ENCODE peak calls at places on chromosomes 4 and X, in nine cellular contexts. One of them, this sample, is unnamed.

GRCh38 chr4:77154074-77154473 is 2.9 kb upstream of the CCNG2 start:
- DNase-seq in neural progenitor cell: no peak
- DNase-seq in GM12878: no peak
- DNase-seq in foreskin keratinocyte: no peak
- DNase-seq in nephron progenitor cell: no peak
- DNase-seq in PC-3: no peak
- DNase-seq in SK-N-SH: no peak
- DNase-seq in upper lobe of right lung: no peak
- DNase-seq in Calu3: no peak
- DNase-seq in this sample: no peak

GRCh38 chrX:10617964-10618342 is 2.4 kb downstream of the MID1 start:
- DNase-seq in neural progenitor cell: no peak
- DNase-seq in GM12878: no peak
- DNase-seq in foreskin keratinocyte: peak; percentile 66
- DNase-seq in nephron progenitor cell: peak; percentile 18
- DNase-seq in PC-3: peak; percentile 93
- DNase-seq in SK-N-SH: peak; percentile 11
- DNase-seq in upper lobe of right lung: no peak
- DNase-seq in Calu3: peak; percentile 31
- DNase-seq in this sample: no peak

GRCh38 chrX:150854856-150855255 is 43.6 kb downstream of the CD99L2 start:
- DNase-seq in neural progenitor cell: no peak
- DNase-seq in GM12878: no peak
- DNase-seq in foreskin keratinocyte: peak; percentile 52
- DNase-seq in nephron progenitor cell: no peak
- DNase-seq in PC-3: no peak
- DNase-seq in SK-N-SH: no peak
- DNase-seq in upper lobe of right lung: no peak
- DNase-seq in Calu3: no peak
- DNase-seq in this sample: no peak

GRCh38 chr4:159210975-159211374 is 108.1 kb downstream of the RAPGEF2 start:
- DNase-seq in neural progenitor cell: peak; percentile 5
- DNase-seq in GM12878: no peak
- DNase-seq in foreskin keratinocyte: no peak
- DNase-seq in nephron progenitor cell: no peak
- DNase-seq in PC-3: no peak
- DNase-seq in SK-N-SH: no peak
- DNase-seq in upper lobe of right lung: no peak
- DNase-seq in Calu3: no peak
- DNase-seq in this sample: no peak

GRCh38 chr4:147760695-147761094 is 28.8 kb downstream of the ARHGAP10 start:
- DNase-seq in neural progenitor cell: no peak
- DNase-seq in GM12878: no peak
- DNase-seq in foreskin keratinocyte: no peak
- DNase-seq in nephron progenitor cell: no peak
- DNase-seq in PC-3: no peak
- DNase-seq in SK-N-SH: peak; percentile 46
- DNase-seq in upper lobe of right lung: no peak
- DNase-seq in Calu3: peak; percentile 11
- DNase-seq in this sample: no peak

GRCh38 chr4:55397521-55398321 is 2.0 kb downstream of the TMEM165 start:
- DNase-seq in neural progenitor cell: peak; percentile 21
- DNase-seq in GM12878: no peak
- DNase-seq in foreskin keratinocyte: peak; percentile 57
- DNase-seq in nephron progenitor cell: peak; percentile 33
- DNase-seq in PC-3: peak; percentile 37
- DNase-seq in SK-N-SH: no peak
- DNase-seq in upper lobe of right lung: no peak
- DNase-seq in Calu3: no peak
- DNase-seq in this sample: no peak

GRCh38 chr4:99885063-99885664 is 9.1 kb downstream of the LAMTOR3 start:
- DNase-seq in neural progenitor cell: peak; percentile 55
- DNase-seq in GM12878: no peak
- DNase-seq in foreskin keratinocyte: no peak
- DNase-seq in nephron progenitor cell: no peak
- DNase-seq in PC-3: peak; percentile 54
- DNase-seq in SK-N-SH: peak; percentile 23
- DNase-seq in upper lobe of right lung: no peak
- DNase-seq in Calu3: peak; percentile 11
- DNase-seq in this sample: peak; percentile 17

GRCh38 chr4:7987148-7987989 is 47.7 kb upstream of the AFAP1 start:
- DNase-seq in neural progenitor cell: peak; percentile 80
- DNase-seq in GM12878: peak; percentile 23
- DNase-seq in foreskin keratinocyte: peak; percentile 56
- DNase-seq in nephron progenitor cell: peak; percentile 80
- DNase-seq in PC-3: peak; percentile 86
- DNase-seq in SK-N-SH: peak; percentile 86
- DNase-seq in upper lobe of right lung: peak; percentile 79
- DNase-seq in Calu3: peak; percentile 76
- DNase-seq in this sample: peak; percentile 82

GRCh38 chr4:17544205-17544604 is 29.2 kb downstream of the CLRN2 start:
- DNase-seq in neural progenitor cell: no peak
- DNase-seq in GM12878: no peak
- DNase-seq in foreskin keratinocyte: no peak
- DNase-seq in nephron progenitor cell: no peak
- DNase-seq in PC-3: peak; percentile 42
- DNase-seq in SK-N-SH: no peak
- DNase-seq in upper lobe of right lung: no peak
- DNase-seq in Calu3: peak; percentile 35
- DNase-seq in this sample: no peak

GRCh38 chrX:107673933-107674479 is 45.7 kb downstream of the PRPS1 start:
- DNase-seq in neural progenitor cell: peak; percentile 33
- DNase-seq in GM12878: peak; percentile 79
- DNase-seq in foreskin keratinocyte: peak; percentile 42
- DNase-seq in nephron progenitor cell: peak; percentile 22
- DNase-seq in PC-3: no peak
- DNase-seq in SK-N-SH: no peak
- DNase-seq in upper lobe of right lung: peak; percentile 91
- DNase-seq in Calu3: peak; percentile 68
- DNase-seq in this sample: no peak

GRCh38 chrX:69162466-69162865 is 2.8 kb downstream of the PJA1 start:
- DNase-seq in neural progenitor cell: no peak
- DNase-seq in GM12878: no peak
- DNase-seq in foreskin keratinocyte: no peak
- DNase-seq in nephron progenitor cell: no peak
- DNase-seq in PC-3: no peak
- DNase-seq in SK-N-SH: no peak
- DNase-seq in upper lobe of right lung: no peak
- DNase-seq in Calu3: no peak
- DNase-seq in this sample: no peak

GRCh38 chrX:2719774-2720447 is 28.8 kb downstream of the CD99 start:
- DNase-seq in neural progenitor cell: no peak
- DNase-seq in GM12878: no peak
- DNase-seq in foreskin keratinocyte: no peak
- DNase-seq in nephron progenitor cell: no peak
- DNase-seq in PC-3: no peak
- DNase-seq in SK-N-SH: no peak
- DNase-seq in upper lobe of right lung: no peak
- DNase-seq in Calu3: no peak
- DNase-seq in this sample: no peak

GRCh38 chrX:14927391-14927790 is 54.2 kb downstream of the MOSPD2 start:
- DNase-seq in neural progenitor cell: no peak
- DNase-seq in GM12878: no peak
- DNase-seq in foreskin keratinocyte: no peak
- DNase-seq in nephron progenitor cell: no peak
- DNase-seq in PC-3: peak; percentile 40
- DNase-seq in SK-N-SH: no peak
- DNase-seq in upper lobe of right lung: no peak
- DNase-seq in Calu3: no peak
- DNase-seq in this sample: no peak

GRCh38 chr4:187141101-187141500 is 417.4 kb upstream of the FAT1 start:
- DNase-seq in neural progenitor cell: no peak
- DNase-seq in GM12878: no peak
- DNase-seq in foreskin keratinocyte: no peak
- DNase-seq in nephron progenitor cell: no peak
- DNase-seq in PC-3: peak; percentile 25
- DNase-seq in SK-N-SH: no peak
- DNase-seq in upper lobe of right lung: no peak
- DNase-seq in Calu3: no peak
- DNase-seq in this sample: no peak

GRCh38 chrX:1443496-1444075 is 9.1 kb downstream of the ASMTL start:
- DNase-seq in neural progenitor cell: no peak
- DNase-seq in GM12878: no peak
- DNase-seq in foreskin keratinocyte: no peak
- DNase-seq in nephron progenitor cell: no peak
- DNase-seq in PC-3: no peak
- DNase-seq in SK-N-SH: no peak
- DNase-seq in upper lobe of right lung: peak; percentile 40
- DNase-seq in Calu3: no peak
- DNase-seq in this sample: no peak

GRCh38 chrX:27599928-27600327 is 9.8 kb downstream of the DCAF8L2 start:
- DNase-seq in neural progenitor cell: no peak
- DNase-seq in GM12878: no peak
- DNase-seq in foreskin keratinocyte: peak; percentile 38
- DNase-seq in nephron progenitor cell: no peak
- DNase-seq in PC-3: peak; percentile 73
- DNase-seq in SK-N-SH: no peak
- DNase-seq in upper lobe of right lung: no peak
- DNase-seq in Calu3: no peak
- DNase-seq in this sample: no peak

GRCh38 chr4:103451341-103451740 is 253.2 kb upstream of the CENPE start:
- DNase-seq in neural progenitor cell: no peak
- DNase-seq in GM12878: no peak
- DNase-seq in foreskin keratinocyte: peak; percentile 94
- DNase-seq in nephron progenitor cell: no peak
- DNase-seq in PC-3: peak; percentile 73
- DNase-seq in SK-N-SH: no peak
- DNase-seq in upper lobe of right lung: no peak
- DNase-seq in Calu3: peak; percentile 4
- DNase-seq in this sample: no peak

GRCh38 chr4:140071806-140072205 is 82.2 kb downstream of the MAML3 start:
- DNase-seq in neural progenitor cell: no peak
- DNase-seq in GM12878: peak; percentile 35
- DNase-seq in foreskin keratinocyte: no peak
- DNase-seq in nephron progenitor cell: no peak
- DNase-seq in PC-3: no peak
- DNase-seq in SK-N-SH: no peak
- DNase-seq in upper lobe of right lung: no peak
- DNase-seq in Calu3: peak; percentile 15
- DNase-seq in this sample: no peak

GRCh38 chr4:7196283-7196651 is 3.9 kb downstream of the SORCS2 start:
- DNase-seq in neural progenitor cell: no peak
- DNase-seq in GM12878: no peak
- DNase-seq in foreskin keratinocyte: no peak
- DNase-seq in nephron progenitor cell: no peak
- DNase-seq in PC-3: no peak
- DNase-seq in SK-N-SH: no peak
- DNase-seq in upper lobe of right lung: peak; percentile 40
- DNase-seq in Calu3: no peak
- DNase-seq in this sample: no peak

GRCh38 chrX:153794018-153794896 is at the start of the genes IDH3G and SSR4:
- DNase-seq in neural progenitor cell: peak; percentile 97
- DNase-seq in GM12878: peak; percentile 81
- DNase-seq in foreskin keratinocyte: peak; percentile 85
- DNase-seq in nephron progenitor cell: peak; percentile 90
- DNase-seq in PC-3: peak; percentile 94
- DNase-seq in SK-N-SH: peak; percentile 97
- DNase-seq in upper lobe of right lung: peak; percentile 95
- DNase-seq in Calu3: peak; percentile 94
- DNase-seq in this sample: peak; percentile 90

GRCh38 chr4:80073362-80074008 is 456 bp upstream of the ANTXR2 start:
- DNase-seq in neural progenitor cell: no peak
- DNase-seq in GM12878: peak; percentile 41
- DNase-seq in foreskin keratinocyte: no peak
- DNase-seq in nephron progenitor cell: no peak
- DNase-seq in PC-3: no peak
- DNase-seq in SK-N-SH: no peak
- DNase-seq in upper lobe of right lung: no peak
- DNase-seq in Calu3: no peak
- DNase-seq in this sample: no peak

GRCh38 chr4:29970626-29971025 is 749.5 kb upstream of the PCDH7 start:
- DNase-seq in neural progenitor cell: peak; percentile 43
- DNase-seq in GM12878: no peak
- DNase-seq in foreskin keratinocyte: peak; percentile 42
- DNase-seq in nephron progenitor cell: no peak
- DNase-seq in PC-3: peak; percentile 50
- DNase-seq in SK-N-SH: no peak
- DNase-seq in upper lobe of right lung: no peak
- DNase-seq in Calu3: no peak
- DNase-seq in this sample: peak; percentile 11
- TF ChIP-seq CTCF in neural progenitor cell: peak; percentile 56
- TF ChIP-seq CTCF in GM12878: no peak
- TF ChIP-seq CTCF in foreskin keratinocyte: peak; percentile 57
- TF ChIP-seq CTCF in nephron progenitor cell: no peak
- TF ChIP-seq CTCF in PC-3: peak; percentile 63
- TF ChIP-seq CTCF in SK-N-SH: peak; percentile 37
- TF ChIP-seq CTCF in upper lobe of right lung: no peak
- TF ChIP-seq CTCF in Calu3: no peak
- TF ChIP-seq CTCF in this sample: no peak

DNA sequence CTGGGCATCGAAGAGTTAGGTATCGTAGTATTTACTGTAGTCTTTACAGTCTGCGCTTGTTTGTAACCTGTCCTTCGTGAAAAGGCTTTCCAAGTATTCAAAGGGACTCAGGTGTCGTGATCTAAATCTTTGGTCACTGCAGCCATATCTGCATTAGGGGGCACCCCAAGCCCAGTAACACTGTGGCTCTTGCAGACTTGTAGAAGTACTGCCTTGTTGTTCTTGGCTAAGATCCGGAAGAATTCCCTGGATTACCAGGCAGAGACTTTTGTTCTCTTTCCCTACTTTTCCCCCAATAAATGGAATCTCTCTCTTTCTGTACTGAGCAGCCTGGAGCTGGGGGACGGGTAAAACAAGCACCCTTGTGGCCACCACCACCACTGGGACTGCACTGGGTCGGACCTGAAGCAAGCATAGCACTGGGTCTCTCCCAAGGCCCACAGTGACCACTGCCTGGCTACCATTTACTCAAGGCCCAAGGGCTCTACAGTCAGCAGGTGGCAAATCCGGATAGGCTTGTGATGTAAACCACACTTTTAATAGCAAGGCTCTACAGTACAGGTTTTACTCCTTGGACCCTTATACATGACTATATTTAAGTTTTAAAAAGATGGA is 12.0 kb downstream of the CXorf58 start:
- DNase-seq in neural progenitor cell: peak; percentile 74
- DNase-seq in GM12878: no peak
- DNase-seq in foreskin keratinocyte: no peak
- DNase-seq in nephron progenitor cell: no peak
- DNase-seq in PC-3: no peak
- DNase-seq in SK-N-SH: no peak
- DNase-seq in upper lobe of right lung: no peak
- DNase-seq in Calu3: peak; percentile 10
- DNase-seq in this sample: peak; percentile 10
- TF ChIP-seq CTCF in neural progenitor cell: peak; percentile 67
- TF ChIP-seq CTCF in GM12878: no peak
- TF ChIP-seq CTCF in foreskin keratinocyte: peak; percentile 20
- TF ChIP-seq CTCF in nephron progenitor cell: no peak
- TF ChIP-seq CTCF in PC-3: no peak
- TF ChIP-seq CTCF in SK-N-SH: no peak
- TF ChIP-seq CTCF in upper lobe of right lung: no peak
- TF ChIP-seq CTCF in Calu3: no peak
- TF ChIP-seq CTCF in this sample: no peak

GRCh38 chrX:78673256-78673655 is 14.1 kb upstream of the RTL3 start:
- DNase-seq in neural progenitor cell: no peak
- DNase-seq in GM12878: no peak
- DNase-seq in foreskin keratinocyte: peak; percentile 15
- DNase-seq in nephron progenitor cell: no peak
- DNase-seq in PC-3: peak; percentile 30
- DNase-seq in SK-N-SH: no peak
- DNase-seq in upper lobe of right lung: no peak
- DNase-seq in Calu3: no peak
- DNase-seq in this sample: no peak
- TF ChIP-seq CTCF in neural progenitor cell: no peak
- TF ChIP-seq CTCF in GM12878: no peak
- TF ChIP-seq CTCF in foreskin keratinocyte: no peak
- TF ChIP-seq CTCF in nephron progenitor cell: no peak
- TF ChIP-seq CTCF in PC-3: no peak
- TF ChIP-seq CTCF in SK-N-SH: no peak
- TF ChIP-seq CTCF in upper lobe of right lung: no peak
- TF ChIP-seq CTCF in Calu3: no peak
- TF ChIP-seq CTCF in this sample: no peak

GRCh38 chrX:9566150-9566621 is 101.3 kb downstream of the TBL1X start:
- DNase-seq in neural progenitor cell: no peak
- DNase-seq in GM12878: no peak
- DNase-seq in foreskin keratinocyte: peak; percentile 70
- DNase-seq in nephron progenitor cell: no peak
- DNase-seq in PC-3: peak; percentile 92
- DNase-seq in SK-N-SH: no peak
- DNase-seq in upper lobe of right lung: no peak
- DNase-seq in Calu3: peak; percentile 50
- DNase-seq in this sample: no peak
- TF ChIP-seq CTCF in neural progenitor cell: no peak
- TF ChIP-seq CTCF in GM12878: no peak
- TF ChIP-seq CTCF in foreskin keratinocyte: peak; percentile 12
- TF ChIP-seq CTCF in nephron progenitor cell: no peak
- TF ChIP-seq CTCF in PC-3: peak; percentile 33
- TF ChIP-seq CTCF in SK-N-SH: peak; percentile 21
- TF ChIP-seq CTCF in upper lobe of right lung: no peak
- TF ChIP-seq CTCF in Calu3: no peak
- TF ChIP-seq CTCF in this sample: no peak